ENCODE peak calls at places on chromosomes 5 and 9, in ten cellular contexts. One of them, this sample, is unnamed. For H3K27me3 and H3K4me1, the result is how much of the 10 kb centered on the place peaks cover.

GRCh38 chr5:179287631-179288030 is 57.6 kb downstream of the ADAMTS2 start:
- DNase-seq in CD4-positive, alpha-beta memory T cell: no peak
- DNase-seq in psoas muscle: no peak
- DNase-seq in adipocyte: no peak
- DNase-seq in testis: no peak
- DNase-seq in body of pancreas: peak
- DNase-seq in mesenchymal stem cell: no peak
- DNase-seq in adrenal gland: no peak
- DNase-seq in neuronal stem cell: no peak
- DNase-seq in aorta: peak
- DNase-seq in this sample: no peak

GRCh38 chr5:73534001-73534547 is 31.4 kb downstream of the ANKRA2 start:
- DNase-seq in testis: no peak
- DNase-seq in body of pancreas: no peak
- DNase-seq in CD4-positive, alpha-beta memory T cell: no peak
- DNase-seq in adrenal gland: peak
- DNase-seq in mesenchymal stem cell: peak
- DNase-seq in adipocyte: no peak
- DNase-seq in psoas muscle: no peak
- DNase-seq in aorta: no peak
- DNase-seq in neuronal stem cell: no peak
- DNase-seq in this sample: no peak

GRCh38 chr5:151115272-151115905 is 34.6 kb upstream of the TNIP1 start:
- DNase-seq in testis: peak
- DNase-seq in psoas muscle: peak
- DNase-seq in aorta: peak
- DNase-seq in body of pancreas: peak
- DNase-seq in adipocyte: peak
- DNase-seq in adrenal gland: peak
- DNase-seq in CD4-positive, alpha-beta memory T cell: peak
- DNase-seq in neuronal stem cell: peak
- DNase-seq in mesenchymal stem cell: peak
- DNase-seq in this sample: peak

GRCh38 chr5:14595189-14595588 is 13.6 kb downstream of the OTULINL start:
- DNase-seq in mesenchymal stem cell: peak
- DNase-seq in neuronal stem cell: no peak
- DNase-seq in adipocyte: no peak
- DNase-seq in CD4-positive, alpha-beta memory T cell: peak
- DNase-seq in body of pancreas: no peak
- DNase-seq in adrenal gland: peak
- DNase-seq in testis: no peak
- DNase-seq in aorta: no peak
- DNase-seq in psoas muscle: no peak
- DNase-seq in this sample: no peak

GRCh38 chr9:137398561-137399468 is 24.1 kb downstream of the EXD3 start:
- DNase-seq in testis: no peak
- DNase-seq in adrenal gland: no peak
- DNase-seq in adipocyte: no peak
- DNase-seq in CD4-positive, alpha-beta memory T cell: no peak
- DNase-seq in neuronal stem cell: no peak
- DNase-seq in mesenchymal stem cell: no peak
- DNase-seq in aorta: no peak
- DNase-seq in body of pancreas: no peak
- DNase-seq in psoas muscle: peak
- DNase-seq in this sample: no peak

GRCh38 chr5:123844873-123845272 is 332.9 kb downstream of the CSNK1G3 start:
- DNase-seq in testis: no peak
- DNase-seq in adrenal gland: no peak
- DNase-seq in psoas muscle: no peak
- DNase-seq in body of pancreas: no peak
- DNase-seq in CD4-positive, alpha-beta memory T cell: no peak
- DNase-seq in neuronal stem cell: no peak
- DNase-seq in aorta: no peak
- DNase-seq in adipocyte: peak
- DNase-seq in mesenchymal stem cell: peak
- DNase-seq in this sample: no peak

GRCh38 chr9:111175350-111175749 is 137.1 kb upstream of the LPAR1 start:
- DNase-seq in adipocyte: no peak
- DNase-seq in neuronal stem cell: no peak
- DNase-seq in CD4-positive, alpha-beta memory T cell: no peak
- DNase-seq in adrenal gland: no peak
- DNase-seq in mesenchymal stem cell: no peak
- DNase-seq in testis: no peak
- DNase-seq in aorta: no peak
- DNase-seq in body of pancreas: no peak
- DNase-seq in psoas muscle: no peak
- DNase-seq in this sample: no peak

GRCh38 chr5:147481857-147482256 is 28.0 kb downstream of the DPYSL3 start:
- DNase-seq in testis: no peak
- DNase-seq in adrenal gland: no peak
- DNase-seq in aorta: no peak
- DNase-seq in neuronal stem cell: no peak
- DNase-seq in psoas muscle: no peak
- DNase-seq in mesenchymal stem cell: peak
- DNase-seq in adipocyte: peak
- DNase-seq in CD4-positive, alpha-beta memory T cell: no peak
- DNase-seq in body of pancreas: no peak
- DNase-seq in this sample: no peak

GRCh38 chr5:172160506-172160905 is 27.5 kb downstream of the STK10 start:
- DNase-seq in aorta: no peak
- DNase-seq in adrenal gland: no peak
- DNase-seq in body of pancreas: no peak
- DNase-seq in psoas muscle: no peak
- DNase-seq in mesenchymal stem cell: no peak
- DNase-seq in neuronal stem cell: no peak
- DNase-seq in CD4-positive, alpha-beta memory T cell: no peak
- DNase-seq in testis: no peak
- DNase-seq in adipocyte: no peak
- DNase-seq in this sample: no peak

GRCh38 chr5:138654281-138654867 is 79.2 kb upstream of the HSPA9 start:
- DNase-seq in body of pancreas: no peak
- DNase-seq in testis: no peak
- DNase-seq in adipocyte: no peak
- DNase-seq in adrenal gland: no peak
- DNase-seq in psoas muscle: no peak
- DNase-seq in CD4-positive, alpha-beta memory T cell: peak
- DNase-seq in neuronal stem cell: no peak
- DNase-seq in mesenchymal stem cell: peak
- DNase-seq in aorta: no peak
- DNase-seq in this sample: no peak

GRCh38 chr5:64158827-64159226 is 6.8 kb upstream of the RNF180 start:
- DNase-seq in testis: no peak
- DNase-seq in neuronal stem cell: no peak
- DNase-seq in CD4-positive, alpha-beta memory T cell: no peak
- DNase-seq in body of pancreas: no peak
- DNase-seq in psoas muscle: no peak
- DNase-seq in aorta: no peak
- DNase-seq in adrenal gland: no peak
- DNase-seq in adipocyte: no peak
- DNase-seq in mesenchymal stem cell: no peak
- DNase-seq in this sample: no peak

GRCh38 chr5:16812911-16813310 is 123.2 kb downstream of the MYO10 start:
- DNase-seq in mesenchymal stem cell: peak
- DNase-seq in psoas muscle: no peak
- DNase-seq in aorta: peak
- DNase-seq in adrenal gland: no peak
- DNase-seq in adipocyte: peak
- DNase-seq in body of pancreas: peak
- DNase-seq in CD4-positive, alpha-beta memory T cell: no peak
- DNase-seq in testis: no peak
- DNase-seq in neuronal stem cell: no peak
- DNase-seq in this sample: no peak

GRCh38 chr5:125602184-125602583 is 821.0 kb upstream of the GRAMD2B start:
- DNase-seq in aorta: no peak
- DNase-seq in psoas muscle: no peak
- DNase-seq in CD4-positive, alpha-beta memory T cell: no peak
- DNase-seq in testis: no peak
- DNase-seq in neuronal stem cell: no peak
- DNase-seq in body of pancreas: no peak
- DNase-seq in adrenal gland: no peak
- DNase-seq in adipocyte: no peak
- DNase-seq in mesenchymal stem cell: no peak
- DNase-seq in this sample: no peak

GRCh38 chr5:128966375-128966774 is 1.1 kb downstream of the SLC27A6 start:
- DNase-seq in adrenal gland: no peak
- DNase-seq in testis: peak
- DNase-seq in adipocyte: no peak
- DNase-seq in CD4-positive, alpha-beta memory T cell: no peak
- DNase-seq in psoas muscle: no peak
- DNase-seq in neuronal stem cell: no peak
- DNase-seq in aorta: no peak
- DNase-seq in mesenchymal stem cell: no peak
- DNase-seq in body of pancreas: no peak
- DNase-seq in this sample: peak

GRCh38 chr5:141121985-141122384 is 367 bp downstream of the PCDHB4 start:
- DNase-seq in adrenal gland: no peak
- DNase-seq in testis: no peak
- DNase-seq in mesenchymal stem cell: no peak
- DNase-seq in neuronal stem cell: no peak
- DNase-seq in CD4-positive, alpha-beta memory T cell: no peak
- DNase-seq in body of pancreas: no peak
- DNase-seq in aorta: no peak
- DNase-seq in adipocyte: no peak
- DNase-seq in psoas muscle: no peak
- DNase-seq in this sample: no peak
- H3K4me3 ChIP-seq in adrenal gland: peak
- H3K4me3 ChIP-seq in testis: peak
- H3K4me3 ChIP-seq in mesenchymal stem cell: no peak
- H3K4me3 ChIP-seq in neuronal stem cell: no peak
- H3K4me3 ChIP-seq in CD4-positive, alpha-beta memory T cell: no peak
- H3K4me3 ChIP-seq in body of pancreas: no peak
- H3K4me3 ChIP-seq in aorta: peak
- H3K4me3 ChIP-seq in adipocyte: peak
- H3K4me3 ChIP-seq in psoas muscle: peak
- H3K4me3 ChIP-seq in this sample: peak

DNA sequence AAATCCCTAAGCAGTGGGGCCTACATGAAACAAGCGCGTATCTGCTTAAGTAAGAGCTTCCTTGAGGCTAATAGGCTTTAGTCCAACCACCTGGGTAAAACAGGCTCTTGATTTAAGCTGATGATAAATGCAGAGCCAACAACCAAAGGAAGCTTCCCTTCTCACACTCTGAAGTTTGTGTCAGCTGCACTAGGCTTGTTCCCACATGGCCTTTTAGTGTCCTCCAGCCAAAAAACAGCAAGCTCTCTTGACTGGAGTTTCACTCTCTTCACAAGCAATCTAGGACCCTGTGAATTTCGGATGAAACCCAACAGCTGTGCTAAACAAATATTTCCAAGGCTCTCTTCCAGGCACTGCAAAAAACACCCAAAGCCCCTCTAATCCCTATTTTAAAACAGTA is 63.9 kb downstream of the SAXO1 start:
- DNase-seq in aorta: no peak
- DNase-seq in neuronal stem cell: no peak
- DNase-seq in testis: peak
- DNase-seq in mesenchymal stem cell: no peak
- DNase-seq in CD4-positive, alpha-beta memory T cell: no peak
- DNase-seq in adipocyte: no peak
- DNase-seq in body of pancreas: no peak
- DNase-seq in psoas muscle: no peak
- DNase-seq in adrenal gland: no peak
- DNase-seq in this sample: no peak
- H3K27me3 ChIP-seq in aorta: under half
- H3K27me3 ChIP-seq in neuronal stem cell: under half
- H3K27me3 ChIP-seq in testis: under half
- H3K27me3 ChIP-seq in mesenchymal stem cell: under half
- H3K27me3 ChIP-seq in CD4-positive, alpha-beta memory T cell: under half
- H3K27me3 ChIP-seq in adipocyte: under half
- H3K27me3 ChIP-seq in body of pancreas: under half
- H3K27me3 ChIP-seq in psoas muscle: under half
- H3K27me3 ChIP-seq in adrenal gland: under half
- H3K27me3 ChIP-seq in this sample: under half

GRCh38 chr5:54455413-54456157 is at the start of gene HSPB3:
- DNase-seq in body of pancreas: no peak
- DNase-seq in aorta: no peak
- DNase-seq in testis: peak
- DNase-seq in CD4-positive, alpha-beta memory T cell: no peak
- DNase-seq in adipocyte: peak
- DNase-seq in psoas muscle: peak
- DNase-seq in neuronal stem cell: no peak
- DNase-seq in mesenchymal stem cell: peak
- DNase-seq in adrenal gland: no peak
- DNase-seq in this sample: peak

GRCh38 chr5:54460181-54460919 is 4.9 kb downstream of the HSPB3 start:
- DNase-seq in adipocyte: peak
- DNase-seq in CD4-positive, alpha-beta memory T cell: no peak
- DNase-seq in body of pancreas: no peak
- DNase-seq in mesenchymal stem cell: peak
- DNase-seq in testis: peak
- DNase-seq in aorta: no peak
- DNase-seq in neuronal stem cell: no peak
- DNase-seq in psoas muscle: peak
- DNase-seq in adrenal gland: peak
- DNase-seq in this sample: no peak

GRCh38 chr5:54454602-54455001 is 897 bp upstream of the HSPB3 start:
- DNase-seq in adrenal gland: no peak
- DNase-seq in body of pancreas: no peak
- DNase-seq in aorta: no peak
- DNase-seq in psoas muscle: no peak
- DNase-seq in neuronal stem cell: no peak
- DNase-seq in mesenchymal stem cell: peak
- DNase-seq in CD4-positive, alpha-beta memory T cell: no peak
- DNase-seq in adipocyte: no peak
- DNase-seq in testis: no peak
- DNase-seq in this sample: no peak

GRCh38 chr5:54458221-54458620 is 2.7 kb downstream of the HSPB3 start:
- DNase-seq in adrenal gland: no peak
- DNase-seq in CD4-positive, alpha-beta memory T cell: no peak
- DNase-seq in mesenchymal stem cell: no peak
- DNase-seq in body of pancreas: no peak
- DNase-seq in adipocyte: no peak
- DNase-seq in psoas muscle: no peak
- DNase-seq in neuronal stem cell: no peak
- DNase-seq in aorta: no peak
- DNase-seq in testis: peak
- DNase-seq in this sample: no peak

DNA sequence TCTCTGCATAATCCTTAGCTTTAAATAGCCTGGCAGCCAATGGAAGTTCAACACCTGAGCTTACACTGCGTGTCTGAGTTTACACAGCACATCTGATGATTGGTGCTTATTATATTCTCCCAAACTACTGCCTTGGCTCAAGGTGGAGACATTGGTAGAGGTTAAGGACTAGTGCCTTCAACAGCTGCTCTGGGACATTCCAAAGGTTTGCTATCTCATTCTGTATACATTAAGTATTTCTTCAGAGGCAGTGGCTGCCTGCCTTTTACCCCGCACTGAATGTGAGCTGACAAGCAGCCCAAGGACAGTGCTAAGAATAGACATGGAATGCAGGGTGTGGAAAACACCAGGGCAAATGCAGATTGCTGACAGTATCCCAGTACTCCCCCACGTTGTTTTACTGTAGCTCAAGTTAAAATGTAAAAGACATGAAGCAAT is 1.6 kb downstream of the HSPB3 start:
- DNase-seq in aorta: no peak
- DNase-seq in adrenal gland: peak
- DNase-seq in mesenchymal stem cell: peak
- DNase-seq in psoas muscle: peak
- DNase-seq in CD4-positive, alpha-beta memory T cell: no peak
- DNase-seq in body of pancreas: peak
- DNase-seq in adipocyte: peak
- DNase-seq in neuronal stem cell: no peak
- DNase-seq in testis: peak
- DNase-seq in this sample: no peak
- H3K4me1 ChIP-seq in aorta: under half
- H3K4me1 ChIP-seq in adrenal gland: under half
- H3K4me1 ChIP-seq in mesenchymal stem cell: under half
- H3K4me1 ChIP-seq in psoas muscle: under half
- H3K4me1 ChIP-seq in CD4-positive, alpha-beta memory T cell: under half
- H3K4me1 ChIP-seq in body of pancreas: under half
- H3K4me1 ChIP-seq in adipocyte: half or more
- H3K4me1 ChIP-seq in neuronal stem cell: under half
- H3K4me1 ChIP-seq in testis: under half
- H3K4me1 ChIP-seq in this sample: under half

GRCh38 chr9:114931407-114931806 is 1.0 kb upstream of the TNFSF8 start:
- DNase-seq in adipocyte: no peak
- DNase-seq in adrenal gland: no peak
- DNase-seq in body of pancreas: no peak
- DNase-seq in aorta: no peak
- DNase-seq in mesenchymal stem cell: no peak
- DNase-seq in psoas muscle: no peak
- DNase-seq in neuronal stem cell: no peak
- DNase-seq in testis: no peak
- DNase-seq in CD4-positive, alpha-beta memory T cell: no peak
- DNase-seq in this sample: no peak
- H3K4me3 ChIP-seq in adipocyte: no peak
- H3K4me3 ChIP-seq in adrenal gland: no peak
- H3K4me3 ChIP-seq in body of pancreas: no peak
- H3K4me3 ChIP-seq in aorta: no peak
- H3K4me3 ChIP-seq in mesenchymal stem cell: no peak
- H3K4me3 ChIP-seq in psoas muscle: no peak
- H3K4me3 ChIP-seq in neuronal stem cell: no peak
- H3K4me3 ChIP-seq in testis: no peak
- H3K4me3 ChIP-seq in CD4-positive, alpha-beta memory T cell: no peak
- H3K4me3 ChIP-seq in this sample: no peak

This sample was measured in right cardiac atrium.